ENCODE peak calls at places on chromosomes 13 and 19, in six cellular contexts. One of them, this sample, is unnamed.
A peak's percentile ranks its signal among the peaks of the same experiment; 100 is the strongest.

GRCh38 chr13:76709851-76710250 is 176.4 kb downstream of the KCTD12 start:
- DNase-seq in cerebellum: no peak
- DNase-seq in NCI-H446 treated with DMSO at 0.1 percent for 48 hours: no peak
- DNase-seq in fibroblast of lung: peak; percentile 37
- DNase-seq in H54: no peak
- DNase-seq in glomerular endothelial cell: no peak
- DNase-seq in this sample: peak; percentile 36

GRCh38 chr13:109182777-109183465 is 553.5 kb downstream of the MYO16 start:
- DNase-seq in cerebellum: no peak
- DNase-seq in NCI-H446 treated with DMSO at 0.1 percent for 48 hours: no peak
- DNase-seq in fibroblast of lung: peak; percentile 53
- DNase-seq in H54: no peak
- DNase-seq in glomerular endothelial cell: no peak
- DNase-seq in this sample: peak; percentile 22

GRCh38 chr19:3556978-3557460 is 367 bp downstream of the MFSD12 start:
- DNase-seq in cerebellum: no peak
- DNase-seq in NCI-H446 treated with DMSO at 0.1 percent for 48 hours: no peak
- DNase-seq in fibroblast of lung: peak; percentile 42
- DNase-seq in H54: no peak
- DNase-seq in glomerular endothelial cell: no peak
- DNase-seq in this sample: peak; percentile 35

GRCh38 chr19:8552810-8553209 is 24.4 kb downstream of the MYO1F start:
- DNase-seq in cerebellum: no peak
- DNase-seq in NCI-H446 treated with DMSO at 0.1 percent for 48 hours: peak; percentile 9
- DNase-seq in fibroblast of lung: peak; percentile 42
- DNase-seq in H54: peak; percentile 44
- DNase-seq in glomerular endothelial cell: no peak
- DNase-seq in this sample: peak; percentile 62

GRCh38 chr19:53991224-53992113 is at the start of gene CACNG6:
- DNase-seq in cerebellum: no peak
- DNase-seq in NCI-H446 treated with DMSO at 0.1 percent for 48 hours: no peak
- DNase-seq in fibroblast of lung: peak; percentile 24
- DNase-seq in H54: peak; percentile 95
- DNase-seq in glomerular endothelial cell: no peak
- DNase-seq in this sample: no peak

GRCh38 chr13:99614465-99614885 is 113.2 kb downstream of the TM9SF2 start:
- DNase-seq in cerebellum: no peak
- DNase-seq in NCI-H446 treated with DMSO at 0.1 percent for 48 hours: no peak
- DNase-seq in fibroblast of lung: no peak
- DNase-seq in H54: peak; percentile 58
- DNase-seq in glomerular endothelial cell: no peak
- DNase-seq in this sample: no peak

GRCh38 chr13:76903544-76904162 is 17.4 kb upstream of the KCTD12 start:
- DNase-seq in cerebellum: peak; percentile 76
- DNase-seq in NCI-H446 treated with DMSO at 0.1 percent for 48 hours: no peak
- DNase-seq in fibroblast of lung: peak; percentile 63
- DNase-seq in H54: peak; percentile 27
- DNase-seq in glomerular endothelial cell: no peak
- DNase-seq in this sample: peak; percentile 80

GRCh38 chr13:35210234-35210633 is 266.3 kb downstream of the MAB21L1 start:
- DNase-seq in cerebellum: peak; percentile 29
- DNase-seq in NCI-H446 treated with DMSO at 0.1 percent for 48 hours: peak; percentile 34
- DNase-seq in fibroblast of lung: no peak
- DNase-seq in H54: no peak
- DNase-seq in glomerular endothelial cell: no peak
- DNase-seq in this sample: no peak

GRCh38 chr13:20193924-20194631 is 1.3 kb upstream of the GJB2 start:
- DNase-seq in cerebellum: no peak
- DNase-seq in NCI-H446 treated with DMSO at 0.1 percent for 48 hours: no peak
- DNase-seq in fibroblast of lung: no peak
- DNase-seq in H54: no peak
- DNase-seq in glomerular endothelial cell: no peak
- DNase-seq in this sample: no peak

GRCh38 chr13:31540316-31540715 is 199.0 kb upstream of the RXFP2 start:
- DNase-seq in cerebellum: no peak
- DNase-seq in NCI-H446 treated with DMSO at 0.1 percent for 48 hours: no peak
- DNase-seq in fibroblast of lung: no peak
- DNase-seq in H54: no peak
- DNase-seq in glomerular endothelial cell: no peak
- DNase-seq in this sample: no peak

GRCh38 chr13:29799041-29799440 is 51.4 kb downstream of the UBL3 start:
- DNase-seq in cerebellum: no peak
- DNase-seq in NCI-H446 treated with DMSO at 0.1 percent for 48 hours: no peak
- DNase-seq in fibroblast of lung: no peak
- DNase-seq in H54: no peak
- DNase-seq in glomerular endothelial cell: no peak
- DNase-seq in this sample: no peak

GRCh38 chr13:41550239-41550638 is 92.9 kb downstream of the RGCC start:
- DNase-seq in cerebellum: no peak
- DNase-seq in NCI-H446 treated with DMSO at 0.1 percent for 48 hours: no peak
- DNase-seq in fibroblast of lung: no peak
- DNase-seq in H54: no peak
- DNase-seq in glomerular endothelial cell: no peak
- DNase-seq in this sample: no peak

GRCh38 chr13:30616927-30617314 is 799 bp upstream of the USPL1 start:
- DNase-seq in cerebellum: peak; percentile 66
- DNase-seq in NCI-H446 treated with DMSO at 0.1 percent for 48 hours: peak; percentile 66
- DNase-seq in fibroblast of lung: peak; percentile 92
- DNase-seq in H54: peak; percentile 7
- DNase-seq in glomerular endothelial cell: no peak
- DNase-seq in this sample: peak; percentile 89

GRCh38 chr13:101140936-101141335 is 275.4 kb downstream of the NALCN start:
- DNase-seq in cerebellum: peak; percentile 61
- DNase-seq in NCI-H446 treated with DMSO at 0.1 percent for 48 hours: peak; percentile 32
- DNase-seq in fibroblast of lung: no peak
- DNase-seq in H54: no peak
- DNase-seq in glomerular endothelial cell: no peak
- DNase-seq in this sample: no peak

GRCh38 chr13:73372691-73373627 is 314.2 kb downstream of the KLF5 start:
- DNase-seq in cerebellum: no peak
- DNase-seq in NCI-H446 treated with DMSO at 0.1 percent for 48 hours: no peak
- DNase-seq in fibroblast of lung: no peak
- DNase-seq in H54: no peak
- DNase-seq in glomerular endothelial cell: no peak
- DNase-seq in this sample: no peak

GRCh38 chr13:109781384-109782065 is 4.9 kb downstream of the IRS2 start:
- DNase-seq in cerebellum: no peak
- DNase-seq in NCI-H446 treated with DMSO at 0.1 percent for 48 hours: no peak
- DNase-seq in fibroblast of lung: peak; percentile 46
- DNase-seq in H54: no peak
- DNase-seq in glomerular endothelial cell: no peak
- DNase-seq in this sample: no peak